ENCODE peak calls at places on chromosomes 16 and 17, in five cellular contexts. L, J, V, N and M are unnamed samples.

GRCh38 chr16:71507061-71507460 is 17.9 kb upstream of the ZNF19 start:
- DNase-seq in L (no peak), J (no peak), V (no peak), N (no peak), M (no peak)

GRCh38 chr17:39634384-39634871 is 2.5 kb upstream of the STARD3 start:
- DNase-seq in L (no peak), J (peak), V (no peak), N (no peak), M (no peak)

GRCh38 chr16:10188236-10188635 is 6.0 kb upstream of the GRIN2A start:
- DNase-seq in L (no peak), J (no peak), V (no peak), N (no peak), M (no peak)

GRCh38 chr16:28311913-28312312 is 19.6 kb downstream of the SBK1 start:
- DNase-seq in L (no peak), J (no peak), V (no peak), N (no peak), M (no peak)

GRCh38 chr16:31184888-31185287 is 4.9 kb downstream of the FUS start:
- DNase-seq in L (no peak), J (no peak), V (no peak), N (no peak), M (no peak)

GRCh38 chr16:27404163-27404823 is 2.3 kb downstream of the IL21R start:
- DNase-seq in L (no peak), J (no peak), V (no peak), N (no peak), M (no peak)

GRCh38 chr17:50037321-50038107 is 18.4 kb upstream of the ITGA3 start:
- DNase-seq in L (no peak), J (no peak), V (peak), N (no peak), M (peak)

GRCh38 chr16:14485811-14486519 is 144.1 kb downstream of the PARN start:
- DNase-seq in L (no peak), J (no peak), V (no peak), N (no peak), M (no peak)

GRCh38 chr16:27431773-27432599 is 30.0 kb downstream of the IL21R start:
- DNase-seq in L (no peak), J (peak), V (no peak), N (no peak), M (peak)

GRCh38 chr17:68646626-68647526 is 45.7 kb upstream of the FAM20A start:
- DNase-seq in L (no peak), J (no peak), V (no peak), N (no peak), M (no peak)

GRCh38 chr16:78216166-78216745 is 116.8 kb downstream of the WWOX start:
- DNase-seq in L (no peak), J (no peak), V (no peak), N (no peak), M (no peak)

GRCh38 chr16:22641030-22641671 is 130.5 kb downstream of the NPIPB5 start:
- DNase-seq in L (no peak), J (no peak), V (no peak), N (no peak), M (no peak)

GRCh38 chr16:48720266-48720665 is 110.3 kb upstream of the N4BP1 start:
- DNase-seq in L (no peak), J (no peak), V (no peak), N (no peak), M (no peak)

GRCh38 chr17:58156839-58157803 is 8.9 kb downstream of the OR4D1 start:
- DNase-seq in L (no peak), J (peak), V (peak), N (no peak), M (no peak)